ENCODE peak calls at places on chromosomes 4 and X, in eight cellular contexts. One of them, this sample, is unnamed.

GRCh38 chrX:23374291-23374690 is 39.6 kb downstream of the PTCHD1 start:
- DNase-seq in Panc1: no peak
- DNase-seq in K562: no peak
- DNase-seq in HCT116: no peak
- DNase-seq in esophagus muscularis mucosa: no peak
- DNase-seq in breast epithelium: no peak
- DNase-seq in sigmoid colon: no peak
- DNase-seq in stomach: no peak
- DNase-seq in this sample: no peak

GRCh38 chrX:44898411-44899221 is 25.6 kb downstream of the KDM6A start:
- DNase-seq in Panc1: no peak
- DNase-seq in sigmoid colon: no peak
- DNase-seq in K562: peak; percentile 7
- DNase-seq in esophagus muscularis mucosa: no peak
- DNase-seq in breast epithelium: no peak
- DNase-seq in HCT116: no peak
- DNase-seq in stomach: peak; percentile 57
- DNase-seq in this sample: no peak

GRCh38 chr4:141654098-141654497 is 17.7 kb downstream of the IL15 start:
- DNase-seq in sigmoid colon: no peak
- DNase-seq in stomach: no peak
- DNase-seq in HCT116: no peak
- DNase-seq in K562: no peak
- DNase-seq in breast epithelium: no peak
- DNase-seq in esophagus muscularis mucosa: no peak
- DNase-seq in Panc1: no peak
- DNase-seq in this sample: peak; percentile 56

GRCh38 chrX:46599051-46599560 is 25.5 kb downstream of the CHST7 start:
- DNase-seq in sigmoid colon: no peak
- DNase-seq in stomach: no peak
- DNase-seq in breast epithelium: no peak
- DNase-seq in esophagus muscularis mucosa: no peak
- DNase-seq in K562: no peak
- DNase-seq in HCT116: no peak
- DNase-seq in Panc1: no peak
- DNase-seq in this sample: no peak

GRCh38 chrX:31251336-31251735 is 179.5 kb upstream of the FTHL17 start:
- DNase-seq in breast epithelium: no peak
- DNase-seq in esophagus muscularis mucosa: no peak
- DNase-seq in Panc1: no peak
- DNase-seq in K562: no peak
- DNase-seq in sigmoid colon: no peak
- DNase-seq in stomach: no peak
- DNase-seq in HCT116: no peak
- DNase-seq in this sample: no peak

GRCh38 chrX:104669063-104669462 is 103.1 kb downstream of the IL1RAPL2 start:
- DNase-seq in breast epithelium: no peak
- DNase-seq in esophagus muscularis mucosa: no peak
- DNase-seq in Panc1: no peak
- DNase-seq in HCT116: no peak
- DNase-seq in stomach: no peak
- DNase-seq in K562: no peak
- DNase-seq in sigmoid colon: no peak
- DNase-seq in this sample: no peak

GRCh38 chrX:85052636-85053343 is 49.1 kb downstream of the APOOL start:
- DNase-seq in esophagus muscularis mucosa: no peak
- DNase-seq in Panc1: peak; percentile 22
- DNase-seq in stomach: no peak
- DNase-seq in sigmoid colon: no peak
- DNase-seq in HCT116: peak; percentile 15
- DNase-seq in K562: no peak
- DNase-seq in breast epithelium: no peak
- DNase-seq in this sample: no peak

GRCh38 chr4:70915874-70916559 is 13.8 kb downstream of the MOB1B start:
- DNase-seq in HCT116: no peak
- DNase-seq in K562: no peak
- DNase-seq in esophagus muscularis mucosa: no peak
- DNase-seq in stomach: no peak
- DNase-seq in sigmoid colon: no peak
- DNase-seq in breast epithelium: no peak
- DNase-seq in Panc1: no peak
- DNase-seq in this sample: no peak

GRCh38 chrX:118727686-118728339 is 407 bp downstream of the IL13RA1 start:
- DNase-seq in Panc1: no peak
- DNase-seq in breast epithelium: no peak
- DNase-seq in esophagus muscularis mucosa: no peak
- DNase-seq in K562: no peak
- DNase-seq in HCT116: no peak
- DNase-seq in stomach: peak; percentile 43
- DNase-seq in sigmoid colon: no peak
- DNase-seq in this sample: no peak

GRCh38 chr4:130646886-130647285 is 1550.9 kb downstream of the C4orf33 start:
- DNase-seq in breast epithelium: no peak
- DNase-seq in sigmoid colon: no peak
- DNase-seq in HCT116: no peak
- DNase-seq in Panc1: no peak
- DNase-seq in esophagus muscularis mucosa: no peak
- DNase-seq in K562: no peak
- DNase-seq in stomach: no peak
- DNase-seq in this sample: no peak

GRCh38 chr4:112668131-112668530 is 31.2 kb downstream of the LARP7 start:
- DNase-seq in K562: no peak
- DNase-seq in esophagus muscularis mucosa: no peak
- DNase-seq in Panc1: no peak
- DNase-seq in sigmoid colon: no peak
- DNase-seq in HCT116: no peak
- DNase-seq in breast epithelium: no peak
- DNase-seq in stomach: no peak
- DNase-seq in this sample: no peak

GRCh38 chr4:158775091-158775651 is 6.3 kb downstream of the FNIP2 start:
- DNase-seq in breast epithelium: no peak
- DNase-seq in sigmoid colon: no peak
- DNase-seq in Panc1: no peak
- DNase-seq in HCT116: no peak
- DNase-seq in esophagus muscularis mucosa: no peak
- DNase-seq in K562: no peak
- DNase-seq in stomach: no peak
- DNase-seq in this sample: no peak

GRCh38 chr4:78293841-78294301 is 236.7 kb downstream of the FRAS1 start:
- DNase-seq in stomach: no peak
- DNase-seq in esophagus muscularis mucosa: no peak
- DNase-seq in sigmoid colon: no peak
- DNase-seq in K562: no peak
- DNase-seq in Panc1: no peak
- DNase-seq in HCT116: no peak
- DNase-seq in breast epithelium: no peak
- DNase-seq in this sample: no peak

GRCh38 chrX:40012039-40012799 is 85.5 kb downstream of the BCOR start:
- DNase-seq in stomach: peak; percentile 45
- DNase-seq in sigmoid colon: peak; percentile 75
- DNase-seq in Panc1: no peak
- DNase-seq in HCT116: no peak
- DNase-seq in breast epithelium: no peak
- DNase-seq in esophagus muscularis mucosa: no peak
- DNase-seq in K562: no peak
- DNase-seq in this sample: peak; percentile 71

GRCh38 chr4:142563682-142564291 is 282.3 kb downstream of the INPP4B start:
- DNase-seq in Panc1: no peak
- DNase-seq in sigmoid colon: no peak
- DNase-seq in K562: no peak
- DNase-seq in esophagus muscularis mucosa: no peak
- DNase-seq in stomach: no peak
- DNase-seq in breast epithelium: no peak
- DNase-seq in HCT116: peak; percentile 13
- DNase-seq in this sample: no peak

GRCh38 chr4:25879991-25880641 is 17.3 kb upstream of the SEL1L3 start:
- DNase-seq in stomach: no peak
- DNase-seq in K562: no peak
- DNase-seq in HCT116: no peak
- DNase-seq in breast epithelium: no peak
- DNase-seq in esophagus muscularis mucosa: no peak
- DNase-seq in sigmoid colon: no peak
- DNase-seq in Panc1: no peak
- DNase-seq in this sample: no peak

GRCh38 chr4:55609393-55609821 is 17.4 kb upstream of the PDCL2 start:
- DNase-seq in esophagus muscularis mucosa: no peak
- DNase-seq in stomach: no peak
- DNase-seq in breast epithelium: no peak
- DNase-seq in sigmoid colon: no peak
- DNase-seq in K562: no peak
- DNase-seq in Panc1: no peak
- DNase-seq in HCT116: no peak
- DNase-seq in this sample: no peak

GRCh38 chr4:105871997-105872396 is 23.3 kb upstream of the NPNT start:
- DNase-seq in esophagus muscularis mucosa: no peak
- DNase-seq in stomach: no peak
- DNase-seq in Panc1: no peak
- DNase-seq in sigmoid colon: no peak
- DNase-seq in K562: no peak
- DNase-seq in breast epithelium: no peak
- DNase-seq in HCT116: no peak
- DNase-seq in this sample: no peak

GRCh38 chrX:118560380-118560932 is 64.8 kb downstream of the DOCK11 start:
- DNase-seq in stomach: no peak
- DNase-seq in esophagus muscularis mucosa: no peak
- DNase-seq in Panc1: no peak
- DNase-seq in sigmoid colon: no peak
- DNase-seq in K562: no peak
- DNase-seq in breast epithelium: no peak
- DNase-seq in HCT116: no peak
- DNase-seq in this sample: no peak

GRCh38 chrX:44708470-44708869 is 135.4 kb upstream of the DUSP21 start:
- DNase-seq in breast epithelium: no peak
- DNase-seq in K562: peak; percentile 14
- DNase-seq in HCT116: no peak
- DNase-seq in Panc1: no peak
- DNase-seq in sigmoid colon: no peak
- DNase-seq in stomach: no peak
- DNase-seq in esophagus muscularis mucosa: no peak
- DNase-seq in this sample: no peak

GRCh38 chrX:56066016-56066415 is 166.1 kb upstream of the KLF8 start:
- DNase-seq in K562: no peak
- DNase-seq in breast epithelium: no peak
- DNase-seq in sigmoid colon: no peak
- DNase-seq in esophagus muscularis mucosa: no peak
- DNase-seq in Panc1: no peak
- DNase-seq in stomach: no peak
- DNase-seq in HCT116: no peak
- DNase-seq in this sample: no peak

GRCh38 chrX:65644621-65645287 is 22.7 kb upstream of the MSN start:
- DNase-seq in HCT116: peak; percentile 39
- DNase-seq in esophagus muscularis mucosa: no peak
- DNase-seq in Panc1: no peak
- DNase-seq in breast epithelium: peak; percentile 75
- DNase-seq in sigmoid colon: peak; percentile 94
- DNase-seq in stomach: peak; percentile 71
- DNase-seq in K562: peak; percentile 15
- DNase-seq in this sample: peak; percentile 88

GRCh38 chr4:8276358-8277240 is 7.0 kb downstream of the HTRA3 start:
- DNase-seq in stomach: peak; percentile 77
- DNase-seq in K562: no peak
- DNase-seq in breast epithelium: no peak
- DNase-seq in esophagus muscularis mucosa: no peak
- DNase-seq in sigmoid colon: peak; percentile 87
- DNase-seq in HCT116: no peak
- DNase-seq in Panc1: no peak
- DNase-seq in this sample: no peak

GRCh38 chr4:108533876-108534275 is 86.5 kb upstream of the RPL34 start:
- DNase-seq in breast epithelium: no peak
- DNase-seq in sigmoid colon: no peak
- DNase-seq in stomach: no peak
- DNase-seq in K562: no peak
- DNase-seq in esophagus muscularis mucosa: no peak
- DNase-seq in Panc1: no peak
- DNase-seq in HCT116: no peak
- DNase-seq in this sample: no peak
- TF ChIP-seq POLR2AphosphoS5 in breast epithelium: no peak
- TF ChIP-seq POLR2AphosphoS5 in sigmoid colon: no peak
- TF ChIP-seq POLR2AphosphoS5 in stomach: no peak
- TF ChIP-seq POLR2AphosphoS5 in K562: no peak
- TF ChIP-seq POLR2AphosphoS5 in esophagus muscularis mucosa: no peak
- TF ChIP-seq POLR2AphosphoS5 in Panc1: no peak
- TF ChIP-seq POLR2AphosphoS5 in HCT116: no peak
- TF ChIP-seq POLR2AphosphoS5 in this sample: no peak

GRCh38 chr4:39840027-39840426 is 137.7 kb downstream of the PDS5A start:
- DNase-seq in Panc1: no peak
- DNase-seq in HCT116: no peak
- DNase-seq in sigmoid colon: no peak
- DNase-seq in K562: no peak
- DNase-seq in breast epithelium: no peak
- DNase-seq in esophagus muscularis mucosa: no peak
- DNase-seq in stomach: no peak
- DNase-seq in this sample: no peak
- H3K36me3 ChIP-seq in Panc1: no peaks in the 10 kb centered on the region
- H3K36me3 ChIP-seq in HCT116: peaks cover 35% of the 10 kb centered on the region
- H3K36me3 ChIP-seq in sigmoid colon: peaks cover 25% of the 10 kb centered on the region
- H3K36me3 ChIP-seq in K562: peaks cover 88% of the 10 kb centered on the region
- H3K36me3 ChIP-seq in breast epithelium: no peaks in the 10 kb centered on the region
- H3K36me3 ChIP-seq in esophagus muscularis mucosa: peaks cover 53% of the 10 kb centered on the region
- H3K36me3 ChIP-seq in stomach: peaks cover 96% of the 10 kb centered on the region
- H3K36me3 ChIP-seq in this sample: peaks cover 87% of the 10 kb centered on the region

DNA sequence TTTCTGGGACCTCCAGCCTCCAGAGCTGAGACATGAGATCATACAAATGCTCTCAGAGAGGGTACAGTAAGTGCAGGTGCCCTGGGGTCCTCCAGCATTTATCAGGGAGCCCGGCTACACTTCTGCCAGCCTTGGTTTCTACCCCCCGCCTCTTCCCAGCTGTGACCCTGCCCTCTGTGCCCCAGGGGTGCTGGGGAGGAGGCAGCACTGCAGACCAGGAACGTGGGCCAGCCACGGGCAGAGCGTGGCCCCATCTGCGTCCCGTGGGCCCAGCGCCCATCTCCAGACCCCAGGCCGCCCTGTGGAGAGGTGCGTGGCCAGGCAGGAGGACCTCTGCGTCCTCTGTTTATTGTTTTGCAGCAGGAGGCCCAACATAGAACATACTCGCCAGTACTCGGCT is 6.1 kb downstream of the SLC25A6 start:
- DNase-seq in esophagus muscularis mucosa: no peak
- DNase-seq in K562: no peak
- DNase-seq in breast epithelium: no peak
- DNase-seq in Panc1: no peak
- DNase-seq in sigmoid colon: no peak
- DNase-seq in HCT116: no peak
- DNase-seq in stomach: no peak
- DNase-seq in this sample: peak; percentile 51
- TF ChIP-seq POLR2AphosphoS5 in esophagus muscularis mucosa: no peak
- TF ChIP-seq POLR2AphosphoS5 in K562: no peak
- TF ChIP-seq POLR2AphosphoS5 in breast epithelium: no peak
- TF ChIP-seq POLR2AphosphoS5 in Panc1: no peak
- TF ChIP-seq POLR2AphosphoS5 in sigmoid colon: no peak
- TF ChIP-seq POLR2AphosphoS5 in HCT116: no peak
- TF ChIP-seq POLR2AphosphoS5 in stomach: peak; percentile 2
- TF ChIP-seq POLR2AphosphoS5 in this sample: no peak

DNA sequence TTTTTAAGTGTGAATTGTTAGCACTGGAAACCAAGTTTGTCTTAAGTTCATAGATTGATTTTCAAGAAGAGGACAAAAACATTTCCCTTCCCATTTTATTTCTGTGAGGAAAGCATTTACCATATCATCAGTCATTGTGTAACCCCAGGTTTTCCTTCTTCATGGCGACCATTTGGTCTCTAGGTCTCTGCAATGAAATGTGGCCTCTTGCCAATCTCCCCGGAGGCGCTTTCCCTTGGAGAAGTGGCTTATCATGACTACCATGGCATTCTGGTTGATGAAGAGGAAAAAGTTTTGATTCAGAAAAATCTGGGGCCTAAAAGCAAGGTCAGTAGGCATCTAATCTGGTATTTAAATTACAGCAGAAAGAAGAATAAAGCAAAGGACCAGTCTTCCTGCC is 54.4 kb downstream of the ADD1 start:
- DNase-seq in Panc1: no peak
- DNase-seq in breast epithelium: no peak
- DNase-seq in sigmoid colon: no peak
- DNase-seq in stomach: no peak
- DNase-seq in esophagus muscularis mucosa: no peak
- DNase-seq in HCT116: no peak
- DNase-seq in K562: no peak
- DNase-seq in this sample: no peak
- H3K36me3 ChIP-seq in Panc1: peaks cover 13% of the 10 kb centered on the region
- H3K36me3 ChIP-seq in breast epithelium: peaks cover 3% of the 10 kb centered on the region
- H3K36me3 ChIP-seq in sigmoid colon: peaks cover 19% of the 10 kb centered on the region
- H3K36me3 ChIP-seq in stomach: peaks cover 95% of the 10 kb centered on the region
- H3K36me3 ChIP-seq in esophagus muscularis mucosa: peaks cover 51% of the 10 kb centered on the region
- H3K36me3 ChIP-seq in HCT116: peaks cover 16% of the 10 kb centered on the region
- H3K36me3 ChIP-seq in K562: peaks cover 78% of the 10 kb centered on the region
- H3K36me3 ChIP-seq in this sample: peaks cover 86% of the 10 kb centered on the region

This sample was measured in suprapubic skin.